ENCODE peak calls at places on chromosomes 2 and 18, in four cellular contexts. H is colonic mucosa, R is thoracic aorta, X is neural progenitor cell. L is an unnamed sample. For H3K9me3 and H3K4me1, the result is how much of the 10 kb centered on the place peaks cover.

GRCh38 chr18:43780782-43781340 is 503.6 kb upstream of the SYT4 start:
- DNase-seq in H (no peak), R (no peak), X (no peak), L (no peak)

GRCh38 chr2:39902103-39902502 is 123.0 kb upstream of the THUMPD2 start:
- DNase-seq in H (no peak), R (no peak), X (no peak), L (no peak)

GRCh38 chr2:143955416-143956075 is 564.4 kb downstream of the ZEB2 start:
- DNase-seq in H (no peak), R (no peak), X (no peak), L (no peak)

GRCh38 chr2:43343573-43344304 is 117.3 kb upstream of the ZFP36L2 start:
- DNase-seq in H (peak), R (peak), X (no peak), L (peak)

GRCh38 chr2:23655862-23656596 is 270.9 kb downstream of the ATAD2B start:
- DNase-seq in H (no peak), R (no peak), X (no peak), L (no peak)

GRCh38 chr18:23178661-23179081 is 43.4 kb downstream of the CABLES1 start:
- DNase-seq in H (no peak), R (no peak), X (no peak), L (no peak)

GRCh38 chr2:134412639-134412999 is 158.7 kb downstream of the MGAT5 start:
- DNase-seq in H (no peak), R (no peak), X (no peak), L (no peak)

GRCh38 chr2:8049111-8049720 is 632.6 kb upstream of the ID2 start:
- DNase-seq in H (no peak), R (no peak), X (no peak), L (no peak)

GRCh38 chr2:96699021-96699420 is 40.8 kb downstream of the LMAN2L start:
- DNase-seq in H (no peak), R (no peak), X (no peak), L (no peak)

GRCh38 chr2:241870611-241871537 is 1.3 kb downstream of the RTP5 start:
- DNase-seq in H (no peak), R (no peak), X (no peak), L (peak)

GRCh38 chr18:68803371-68803770 is 5.5 kb downstream of the CCDC102B start:
- DNase-seq in H (peak), R (no peak), X (peak), L (no peak)

GRCh38 chr2:207828361-207829057 is 58.8 kb upstream of the FZD5 start:
- DNase-seq in H (peak), R (no peak), X (no peak), L (no peak)

GRCh38 chr2:134466141-134466540 is 212.3 kb downstream of the MGAT5 start:
- DNase-seq in H (peak), R (no peak), X (peak), L (no peak)

GRCh38 chr2:160367887-160368286 is 125.7 kb downstream of the RBMS1 start:
- DNase-seq in H (no peak), R (no peak), X (no peak), L (peak)

GRCh38 chr2:142603761-142604160 is 273.7 kb upstream of the KYNU start:
- DNase-seq in H (no peak), R (no peak), X (no peak), L (peak)

GRCh38 chr2:16495812-16496211 is 169.8 kb downstream of the CYRIA start:
- DNase-seq in H (no peak), R (no peak), X (no peak), L (no peak)

GRCh38 chr2:114022360-114023085 is 132.6 kb downstream of the ACTR3 start:
- DNase-seq in H (no peak), R (no peak), X (no peak), L (no peak)

GRCh38 chr2:166725907-166726306 is 162.4 kb upstream of the XIRP2 start:
- DNase-seq in H (no peak), R (no peak), X (no peak), L (no peak)
- H3K9me3 ChIP-seq in H (under half), R (under half), X (under half), L (under half)

DNA sequence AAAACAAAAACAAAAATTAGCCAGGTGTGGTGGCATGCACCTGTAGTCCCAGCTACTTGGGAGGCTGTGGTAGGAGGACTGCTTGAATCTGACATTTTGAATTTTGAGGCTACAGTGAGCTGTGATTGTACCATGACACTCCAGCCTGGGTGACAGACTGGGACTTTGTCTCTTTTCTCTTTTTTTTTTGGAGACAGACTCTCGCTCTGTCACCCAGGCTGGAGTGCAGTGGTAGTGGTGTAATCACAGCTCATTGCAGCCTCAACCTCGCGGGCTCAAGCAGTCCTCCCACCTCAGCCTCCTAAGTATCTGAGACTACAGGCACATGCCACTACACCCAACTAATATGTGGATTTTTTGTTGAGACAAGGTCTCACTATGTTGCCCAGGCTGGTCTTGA is 35.6 kb downstream of the ANKRD44 start:
- DNase-seq in H (no peak), R (no peak), X (no peak), L (no peak)
- H3K4me1 ChIP-seq in H (under half), R (under half), X (under half), L (under half)

DNA sequence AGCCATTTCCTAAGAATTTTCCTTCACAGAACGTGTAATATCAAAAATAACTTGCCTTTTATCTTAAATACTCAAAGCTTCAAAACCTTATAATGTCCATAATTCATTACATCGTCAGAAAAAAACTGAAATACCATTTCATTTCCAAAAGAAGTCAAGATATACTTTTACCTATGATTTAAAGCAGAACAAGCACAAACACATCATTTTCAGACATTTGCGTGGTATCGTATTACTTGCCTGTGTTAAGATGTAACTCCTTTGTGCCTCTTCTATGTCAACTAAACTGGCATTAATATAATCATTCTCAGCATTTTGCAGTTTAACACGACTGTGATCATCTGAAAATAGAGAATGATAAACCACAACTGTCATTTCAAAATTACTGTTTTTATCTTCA is 47.5 kb downstream of the PTPN2 start:
- DNase-seq in H (no peak), R (no peak), X (no peak), L (no peak)
- H3K27ac ChIP-seq in H (no peak), R (no peak), X (no peak), L (no peak)

DNA sequence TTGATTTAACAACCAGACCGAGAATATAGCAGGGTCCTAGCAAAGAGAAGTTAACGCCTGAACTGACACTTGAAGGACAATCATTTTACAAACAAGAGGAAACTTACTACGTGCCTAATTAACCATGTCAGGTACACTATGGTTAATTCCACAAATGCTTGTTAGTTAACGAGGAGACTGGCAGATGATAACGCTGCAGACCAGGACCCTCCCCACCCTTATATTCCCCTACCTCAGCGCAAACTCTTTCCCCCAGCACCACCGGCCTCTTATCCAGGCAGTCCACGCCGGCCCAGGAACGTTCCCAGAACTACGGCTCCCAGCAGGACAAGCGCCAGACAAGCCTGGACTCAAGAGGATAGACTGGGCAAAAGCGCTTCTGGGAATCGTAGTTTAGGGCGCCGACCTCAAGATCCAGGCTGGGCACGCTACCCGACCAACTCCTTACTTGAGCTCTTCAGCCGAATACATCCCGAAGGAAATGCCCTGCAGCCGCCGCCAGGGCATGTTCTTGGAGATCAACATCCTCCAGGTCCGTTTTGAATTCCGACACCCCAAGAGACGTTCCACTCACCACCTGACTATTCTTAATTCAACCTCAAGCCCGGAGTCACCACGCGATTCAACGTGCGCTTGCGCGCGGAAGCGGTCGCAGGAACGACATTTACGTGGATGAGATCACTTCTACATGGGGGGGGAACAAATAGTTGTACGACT is at the start of gene POLR1A:
- DNase-seq in H (peak), R (peak), X (peak), L (peak)
- H3K9me3 ChIP-seq in H (under half), R (under half), X (under half), L (under half)

DNA sequence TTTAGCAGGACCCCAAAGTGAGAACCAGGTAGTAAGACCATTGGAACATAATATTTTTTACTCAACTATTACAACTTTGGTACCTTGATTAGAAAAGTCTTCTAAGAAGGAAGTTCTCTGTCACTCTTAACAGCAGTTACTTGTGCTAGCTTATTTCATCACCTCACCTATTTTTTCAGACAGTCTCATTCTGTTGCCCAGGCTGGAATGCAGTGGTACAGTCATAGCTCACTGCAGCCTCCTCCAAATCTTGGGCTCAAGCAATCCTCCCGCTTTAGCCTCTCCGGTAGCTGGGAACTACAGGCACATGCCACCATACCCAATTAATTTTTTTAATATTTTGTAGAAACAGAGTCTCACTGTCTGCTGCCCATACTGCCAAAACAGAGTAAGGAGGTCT is 18.0 kb downstream of the ARPC2 start:
- DNase-seq in H (no peak), R (no peak), X (no peak), L (no peak)
- H3K4me1 ChIP-seq in H (under half), R (under half), X (under half), L (under half)

GRCh38 chr2:185578293-185578692 is 160.3 kb upstream of the FSIP2 start:
- DNase-seq in H (no peak), R (no peak), X (no peak), L (no peak)

DNA sequence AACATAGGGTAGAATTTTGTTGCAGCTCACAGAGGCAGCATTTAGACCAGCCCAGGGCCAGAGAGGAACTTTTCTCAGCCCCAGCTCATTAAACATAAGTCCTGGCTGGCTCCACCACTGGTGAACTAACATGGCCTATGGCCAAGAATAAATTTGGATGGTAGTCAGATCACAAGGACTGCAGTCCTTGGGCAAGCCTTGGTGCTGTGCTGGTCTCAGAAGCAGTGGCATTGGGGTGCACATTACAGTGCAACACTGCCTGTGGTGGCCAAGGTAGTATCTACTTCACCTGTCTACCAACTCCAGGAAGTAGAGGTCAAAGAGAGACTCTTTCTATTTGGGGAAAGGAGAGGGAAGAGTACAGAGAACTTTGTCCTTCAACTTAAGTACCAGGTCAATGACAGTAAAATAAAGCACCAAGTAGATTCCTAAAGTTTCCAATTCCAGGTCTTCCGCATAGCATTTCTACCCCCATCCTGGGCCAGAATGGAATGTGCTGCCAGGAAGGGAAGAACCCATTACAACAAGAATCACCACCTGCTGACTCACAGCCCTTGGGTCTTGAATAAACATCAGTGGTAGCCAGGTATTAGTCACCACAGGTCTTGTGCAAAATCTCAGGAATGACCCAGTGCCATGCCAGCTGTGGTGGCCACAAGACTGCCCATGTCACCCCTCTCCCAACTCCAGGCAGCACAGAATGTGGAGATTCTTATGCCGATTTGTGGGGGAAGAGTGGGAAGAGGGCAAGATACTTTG is 155.4 kb upstream of the FSIP2 start:
- DNase-seq in H (no peak), R (no peak), X (no peak), L (peak)
- H3K27ac ChIP-seq in H (no peak), R (no peak), X (no peak), L (no peak)

DNA sequence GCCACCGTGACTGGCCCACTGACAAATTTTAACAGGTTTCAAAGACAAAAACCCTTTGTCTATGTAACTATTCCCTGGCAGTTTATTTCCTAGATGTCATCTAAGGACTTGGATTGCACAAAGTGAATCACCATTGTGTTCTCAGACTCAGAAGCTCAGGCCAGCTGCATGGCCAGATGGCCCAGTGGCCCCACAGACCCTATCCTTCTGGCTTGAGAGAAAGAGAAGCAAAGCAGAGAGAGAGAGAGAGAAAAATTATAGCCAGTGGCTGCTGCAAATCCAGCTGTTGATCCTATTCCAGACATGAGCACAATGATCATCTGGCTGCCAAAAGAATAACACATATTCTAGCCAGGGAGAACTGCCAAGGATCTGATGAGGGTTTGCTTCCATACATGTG is 25.8 kb downstream of the CTLA4 start:
- DNase-seq in H (no peak), R (no peak), X (no peak), L (peak)
- H3K9me3 ChIP-seq in H (under half), R (under half), X (under half), L (under half)

DNA sequence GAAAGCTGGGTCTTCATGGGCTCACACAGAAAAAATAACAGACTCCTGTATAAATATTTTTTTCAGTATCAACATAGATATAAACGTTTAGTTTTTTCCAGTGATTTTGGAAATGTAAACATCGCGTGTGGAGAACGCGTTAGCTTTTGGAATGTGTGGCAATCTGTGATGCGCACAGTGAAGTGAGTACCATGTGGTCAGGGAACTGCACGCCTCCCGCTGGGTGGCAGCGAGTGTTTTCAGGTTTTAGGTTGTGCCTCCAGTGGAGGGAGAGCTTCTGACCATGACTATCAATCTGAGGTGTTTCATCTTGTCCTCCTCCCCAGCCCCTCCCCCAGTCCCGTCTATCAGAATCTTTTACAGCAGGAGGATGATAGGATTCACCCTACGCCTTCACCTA is 127.8 kb downstream of the ARHGAP28 start:
- DNase-seq in H (no peak), R (no peak), X (no peak), L (no peak)
- H3K4me1 ChIP-seq in H (under half), R (under half), X (under half), L (under half)

GRCh38 chr18:78540636-78541400 is 438.8 kb upstream of the SALL3 start:
- DNase-seq in H (no peak), R (no peak), X (no peak), L (no peak)

GRCh38 chr18:78542204-78542603 is 437.4 kb upstream of the SALL3 start:
- DNase-seq in H (no peak), R (no peak), X (no peak), L (no peak)

GRCh38 chr18:78546281-78546680 is 433.3 kb upstream of the SALL3 start:
- DNase-seq in H (no peak), R (no peak), X (no peak), L (no peak)

GRCh38 chr18:78538669-78539440 is 440.8 kb upstream of the SALL3 start:
- DNase-seq in H (no peak), R (no peak), X (no peak), L (no peak)

DNA sequence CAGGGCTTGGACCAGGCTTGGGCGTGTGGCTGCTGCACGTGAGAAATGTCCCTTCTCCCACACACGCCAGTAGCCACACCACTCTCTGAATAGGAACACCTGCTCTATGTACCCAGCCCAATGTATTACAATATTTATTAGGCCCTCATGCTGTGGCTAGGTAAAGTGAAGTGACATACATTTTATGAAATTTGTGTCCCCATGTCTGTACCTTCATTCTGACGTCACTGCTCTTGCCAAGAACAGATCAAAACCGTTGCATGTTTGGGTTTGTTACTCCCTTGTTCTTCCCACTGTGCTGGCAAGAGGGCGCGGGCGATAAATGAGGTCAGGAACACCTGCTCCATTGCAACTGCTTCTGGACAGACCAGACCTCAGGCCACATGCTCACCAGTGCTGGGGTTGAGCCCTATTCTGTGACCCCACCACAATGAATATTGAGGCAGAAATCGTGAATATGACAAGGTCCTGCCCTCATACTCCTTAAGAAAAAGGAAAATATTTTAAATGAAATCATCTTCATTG is 436.4 kb upstream of the SALL3 start:
- DNase-seq in H (no peak), R (no peak), X (no peak), L (no peak)
- H3K27ac ChIP-seq in H (no peak), R (no peak), X (no peak), L (no peak)

DNA sequence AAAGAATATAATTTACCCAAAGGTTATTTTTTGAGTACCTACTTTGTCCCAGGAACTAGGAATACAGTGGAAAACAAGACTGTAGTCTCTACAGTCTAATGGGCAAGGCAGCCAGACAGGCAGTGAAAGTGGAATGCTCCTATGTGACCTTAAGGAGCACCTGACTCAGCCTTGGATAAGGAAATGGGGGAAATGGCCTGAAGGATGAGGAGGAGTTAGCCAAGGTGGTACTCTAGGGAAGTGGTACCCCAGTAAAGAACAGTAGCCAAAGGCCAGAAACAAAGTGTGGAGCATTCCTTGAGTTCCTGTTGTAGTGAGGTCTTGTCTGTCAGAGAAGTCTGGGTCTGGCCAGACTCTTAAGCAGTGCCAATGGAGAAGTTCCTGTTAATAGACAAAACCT is 6.0 kb downstream of the ZNF397 start:
- DNase-seq in H (no peak), R (no peak), X (no peak), L (no peak)
- H3K9me3 ChIP-seq in H (under half), R (under half), X (under half), L (under half)